ENCODE peak calls at places on chromosomes 2 and 18, in seven cellular contexts. P, S, B, I, W, X and Q are unnamed samples.

GRCh38 chr2:43541165-43541564 is 54.7 kb downstream of the THADA start:
- DNase-seq in P (no peak), S (no peak), B (no peak), I (no peak), W (no peak), X (peak), Q (no peak)

GRCh38 chr18:4541588-4541987 is 86.5 kb upstream of the DLGAP1 start:
- DNase-seq in P (no peak), S (no peak), B (no peak), I (no peak), W (no peak), X (no peak), Q (no peak)

GRCh38 chr2:169748316-169748715 is 14.7 kb downstream of the KLHL23 start:
- DNase-seq in P (no peak), S (no peak), B (no peak), I (no peak), W (no peak), X (no peak), Q (no peak)

GRCh38 chr2:239626971-239627598 is 226.3 kb upstream of the HDAC4 start:
- DNase-seq in P (no peak), S (no peak), B (no peak), I (no peak), W (no peak), X (no peak), Q (no peak)

GRCh38 chr2:236366406-236366805 is 102.2 kb upstream of the ASB18 start:
- DNase-seq in P (no peak), S (no peak), B (no peak), I (no peak), W (no peak), X (no peak), Q (no peak)

GRCh38 chr2:85438291-85439110 is 20.0 kb downstream of the SH2D6 start:
- DNase-seq in P (no peak), S (peak), B (no peak), I (no peak), W (peak), X (no peak), Q (peak)

GRCh38 chr2:40016151-40016885 is 237.3 kb upstream of the THUMPD2 start:
- DNase-seq in P (no peak), S (no peak), B (no peak), I (no peak), W (no peak), X (no peak), Q (no peak)

GRCh38 chr2:174335605-174336402 is 1.1 kb downstream of the SP9 start:
- DNase-seq in P (no peak), S (no peak), B (no peak), I (no peak), W (peak), X (no peak), Q (no peak)

GRCh38 chr2:99636432-99637034 is 146.7 kb upstream of the REV1 start:
- DNase-seq in P (no peak), S (peak), B (no peak), I (no peak), W (peak), X (peak), Q (peak)

GRCh38 chr2:157508676-157509075 is 64.8 kb upstream of the CYTIP start:
- DNase-seq in P (no peak), S (no peak), B (no peak), I (no peak), W (no peak), X (no peak), Q (no peak)

GRCh38 chr2:241161646-241162281 is 11.5 kb downstream of the PPP1R7 start:
- DNase-seq in P (no peak), S (peak), B (no peak), I (no peak), W (peak), X (peak), Q (peak)

GRCh38 chr2:237603718-237604362 is 13.3 kb upstream of the RAB17 start:
- DNase-seq in P (no peak), S (peak), B (no peak), I (peak), W (no peak), X (peak), Q (peak)

GRCh38 chr2:161166538-161167409 is 6.5 kb downstream of the TANK start:
- DNase-seq in P (no peak), S (no peak), B (no peak), I (peak), W (no peak), X (no peak), Q (no peak)